ENCODE peak calls at places on chromosomes 3 and 15, in eight cellular contexts. R is mucosa of gallbladder; D is SJSA1; O is spleen; N is NCI-H446 treated with DMSO at 0.1 percent for 48 hours; X is mesenchymal stem cell; H is activated CD4-positive, alpha-beta T cell treated with anti-CD3 and anti-CD28 coated beads, Interleukin-2, amount 50 U/mL, for 1 hour; G is Karpas-422. B is an unnamed sample.

GRCh38 chr3:99920530-99921376 is 103.1 kb downstream of the CMSS1 start:
- DNase-seq in R (peak), D (no peak), O (no peak), N (peak), X (peak), H (no peak), G (no peak), B (peak)

GRCh38 chr3:23055733-23056376 is 147.3 kb upstream of the UBE2E2 start:
- DNase-seq in R (no peak), D (no peak), O (no peak), N (no peak), X (peak), H (no peak), G (no peak), B (no peak)

GRCh38 chr3:29822051-29822450 is 541.2 kb downstream of the RBMS3 start:
- DNase-seq in R (no peak), D (no peak), O (no peak), N (no peak), X (peak), H (no peak), G (no peak), B (no peak)

GRCh38 chr3:127487196-127487595 is 103.3 kb downstream of the TPRA1 start:
- DNase-seq in R (no peak), D (peak), O (no peak), N (no peak), X (no peak), H (no peak), G (no peak), B (no peak)

GRCh38 chr3:160765211-160765610 is 9.2 kb downstream of the PPM1L start:
- DNase-seq in R (no peak), D (no peak), O (no peak), N (no peak), X (no peak), H (no peak), G (no peak), B (no peak)

GRCh38 chr3:171760475-171760874 is 49.8 kb downstream of the PLD1 start:
- DNase-seq in R (no peak), D (no peak), O (no peak), N (no peak), X (no peak), H (no peak), G (no peak), B (no peak)

GRCh38 chr3:44885618-44886017 is 11.2 kb downstream of the TGM4 start:
- DNase-seq in R (no peak), D (peak), O (no peak), N (peak), X (peak), H (no peak), G (no peak), B (no peak)

GRCh38 chr3:160259589-160259988 is 34.4 kb downstream of the C3orf80 start:
- DNase-seq in R (no peak), D (no peak), O (no peak), N (no peak), X (no peak), H (no peak), G (no peak), B (no peak)

GRCh38 chr15:90365414-90366055 is 13.5 kb downstream of the ZNF774 start:
- DNase-seq in R (no peak), D (no peak), O (no peak), N (no peak), X (no peak), H (no peak), G (no peak), B (no peak)

GRCh38 chr15:41847206-41847605 is 8.6 kb downstream of the PLA2G4B start:
- DNase-seq in R (no peak), D (no peak), O (no peak), N (no peak), X (no peak), H (no peak), G (no peak), B (no peak)

GRCh38 chr3:159814161-159814560 is 174.5 kb upstream of the IL12A start:
- DNase-seq in R (no peak), D (no peak), O (no peak), N (no peak), X (peak), H (no peak), G (no peak), B (no peak)

GRCh38 chr3:143433787-143434378 is 314.3 kb downstream of the CHST2 start:
- DNase-seq in R (no peak), D (no peak), O (no peak), N (no peak), X (no peak), H (peak), G (peak), B (no peak)

GRCh38 chr15:55791576-55792400 is 48.8 kb upstream of the PRTG start:
- DNase-seq in R (no peak), D (no peak), O (no peak), N (no peak), X (peak), H (no peak), G (no peak), B (no peak)

GRCh38 chr3:17412950-17413530 is 329.4 kb downstream of the TBC1D5 start:
- DNase-seq in R (peak), D (no peak), O (no peak), N (peak), X (peak), H (no peak), G (peak), B (peak)

GRCh38 chr3:177209509-177209908 is 12.2 kb upstream of the TBL1XR1 start:
- DNase-seq in R (no peak), D (no peak), O (no peak), N (no peak), X (no peak), H (no peak), G (no peak), B (no peak)

GRCh38 chr3:13275376-13276005 is 144.6 kb downstream of the NUP210 start:
- DNase-seq in R (no peak), D (no peak), O (peak), N (no peak), X (no peak), H (no peak), G (no peak), B (no peak)

GRCh38 chr3:67602816-67603215 is 51.6 kb downstream of the SUCLG2 start:
- DNase-seq in R (no peak), D (no peak), O (no peak), N (no peak), X (no peak), H (no peak), G (no peak), B (no peak)

GRCh38 chr15:77578641-77579372 is 53.9 kb downstream of the LINGO1 start:
- DNase-seq in R (no peak), D (no peak), O (no peak), N (no peak), X (no peak), H (no peak), G (no peak), B (no peak)

GRCh38 chr15:43214592-43215295 is 6.1 kb downstream of the EPB42 start:
- DNase-seq in R (no peak), D (no peak), O (no peak), N (no peak), X (no peak), H (no peak), G (no peak), B (no peak)

GRCh38 chr3:194840661-194841514 is 155.2 kb downstream of the FAM43A start:
- DNase-seq in R (peak), D (peak), O (peak), N (no peak), X (peak), H (no peak), G (no peak), B (no peak)

GRCh38 chr15:71136159-71137137 is 21.2 kb downstream of the THSD4 start:
- DNase-seq in R (no peak), D (peak), O (no peak), N (no peak), X (peak), H (no peak), G (no peak), B (no peak)

GRCh38 chr3:134370611-134371451 is 3.4 kb downstream of the AMOTL2 start:
- DNase-seq in R (no peak), D (no peak), O (peak), N (no peak), X (no peak), H (no peak), G (no peak), B (no peak)

GRCh38 chr3:21643752-21644151 is 107.3 kb downstream of the ZNF385D start:
- DNase-seq in R (no peak), D (no peak), O (no peak), N (no peak), X (no peak), H (no peak), G (no peak), B (no peak)

GRCh38 chr3:50242778-50243551 is 7.0 kb downstream of the GNAI2 start:
- DNase-seq in R (no peak), D (peak), O (peak), N (no peak), X (peak), H (no peak), G (peak), B (no peak)

B was measured in G401.